ENCODE peak calls at places on chromosome 3, in five cellular contexts. M, U, O, C and Z are unnamed samples.

GRCh38 chr3:45544024-45544718 is 50.4 kb upstream of the LIMD1 start:
- DNase-seq in U (no peak), O (no peak), M (no peak), C (peak; percentile 15), Z (no peak)

GRCh38 chr3:45665101-45665572 is 24.1 kb upstream of the SACM1L start:
- DNase-seq in U (no peak), M (peak; percentile 76), C (peak; percentile 71), O (peak; percentile 78), Z (peak; percentile 54)

GRCh38 chr3:143001034-143001368 is 369 bp upstream of the U2SURP start:
- DNase-seq in C (no peak), U (peak; percentile 17), M (no peak), O (no peak), Z (no peak)

GRCh38 chr3:53941174-53941573 is 49.5 kb upstream of the SELENOK start:
- DNase-seq in O (no peak), C (no peak), U (no peak), M (peak; percentile 2), Z (no peak)

GRCh38 chr3:61903074-61903473 is 341.7 kb downstream of the PTPRG start:
- DNase-seq in U (no peak), M (no peak), C (no peak), O (no peak), Z (no peak)

GRCh38 chr3:28649266-28649665 is 300.6 kb upstream of the AZI2 start:
- DNase-seq in O (no peak), C (no peak), U (no peak), M (no peak), Z (no peak)

GRCh38 chr3:98259707-98260106 is 4.3 kb upstream of the OR5H6 start:
- DNase-seq in C (peak; percentile 15), O (no peak), M (peak; percentile 31), U (no peak), Z (no peak)

GRCh38 chr3:159765025-159765859 is 223.4 kb upstream of the IL12A start:
- DNase-seq in O (peak; percentile 37), U (no peak), C (no peak), M (peak; percentile 86), Z (peak; percentile 66)

GRCh38 chr3:13627681-13628080 is 78.8 kb downstream of the FBLN2 start:
- DNase-seq in M (no peak), U (no peak), O (no peak), C (no peak), Z (no peak)

GRCh38 chr3:71581451-71581980 is 2.0 kb downstream of the FOXP1 start:
- DNase-seq in U (no peak), C (no peak), M (peak; percentile 23), O (peak; percentile 52), Z (peak; percentile 40)

GRCh38 chr3:32405155-32405554 is 13.5 kb downstream of the CMTM7 start:
- DNase-seq in O (no peak), M (no peak), C (no peak), U (no peak), Z (no peak)

GRCh38 chr3:29796808-29797207 is 515.9 kb downstream of the RBMS3 start:
- DNase-seq in O (no peak), C (no peak), M (no peak), U (no peak), Z (no peak)

GRCh38 chr3:242986-243706 is 46.6 kb downstream of the CHL1 start:
- DNase-seq in U (no peak), M (no peak), O (no peak), C (no peak), Z (no peak)

GRCh38 chr3:13081603-13082360 is 8.6 kb upstream of the IQSEC1 start:
- DNase-seq in M (no peak), U (peak; percentile 44), C (no peak), O (no peak), Z (no peak)

GRCh38 chr3:89360155-89360554 is 252.7 kb downstream of the EPHA3 start:
- DNase-seq in U (no peak), M (no peak), O (no peak), C (no peak), Z (no peak)

GRCh38 chr3:43094851-43095250 is 11.0 kb downstream of the POMGNT2 start:
- DNase-seq in M (no peak), C (no peak), U (no peak), O (no peak), Z (no peak)

GRCh38 chr3:136630911-136631310 is 121.3 kb downstream of the STAG1 start:
- DNase-seq in O (no peak), U (no peak), C (no peak), M (no peak), Z (no peak)

GRCh38 chr3:161859057-161859456 is 362.4 kb downstream of the OTOL1 start:
- DNase-seq in O (no peak), C (no peak), U (no peak), M (no peak), Z (no peak)

GRCh38 chr3:89252865-89253264 is 145.4 kb downstream of the EPHA3 start:
- DNase-seq in O (no peak), M (no peak), C (no peak), U (no peak), Z (no peak)

GRCh38 chr3:141722076-141722475 is 16.0 kb upstream of the RNF7 start:
- DNase-seq in M (no peak), O (no peak), C (no peak), U (no peak), Z (no peak)

GRCh38 chr3:52244061-52244628 is 1.4 kb upstream of the PPM1M start:
- DNase-seq in C (no peak), O (no peak), U (no peak), M (no peak), Z (peak; percentile 34)

GRCh38 chr3:67655364-67656121 is 1.1 kb upstream of the SUCLG2 start:
- DNase-seq in O (peak; percentile 30), C (peak; percentile 20), U (no peak), M (peak; percentile 37), Z (peak; percentile 73)
- H3K4me3 ChIP-seq in O (no peak overlapping the region), C (peak overlapping the region; percentile 64), U (peak overlapping the region; percentile 84), M (peak overlapping the region; percentile 93), Z (peak overlapping the region; percentile 97)

DNA sequence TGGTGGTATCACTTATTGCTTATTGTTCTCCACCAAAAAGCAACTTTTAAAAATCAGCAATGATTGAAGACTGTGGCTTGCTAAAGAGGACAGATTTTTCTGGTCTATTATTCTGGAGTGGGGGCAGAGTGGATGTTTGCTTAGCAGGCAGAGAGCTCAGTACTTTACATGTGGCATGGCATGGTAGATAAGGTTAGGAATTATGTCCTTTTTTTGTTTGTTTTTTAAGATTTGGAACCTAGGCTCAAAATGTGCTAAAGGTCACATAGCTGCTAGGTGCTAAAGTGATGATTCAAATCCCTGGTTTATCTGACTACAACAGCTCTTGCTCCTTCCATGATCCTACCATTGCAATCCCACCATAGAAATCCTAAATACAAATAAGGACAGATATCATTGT is 331.0 kb upstream of the ADAMTS9 start:
- DNase-seq in O (no peak), U (no peak), C (no peak), M (no peak), Z (no peak)
- TF ChIP-seq CTCF in O (no peak), U (no peak), C (no peak), M (no peak), Z (no peak)

DNA sequence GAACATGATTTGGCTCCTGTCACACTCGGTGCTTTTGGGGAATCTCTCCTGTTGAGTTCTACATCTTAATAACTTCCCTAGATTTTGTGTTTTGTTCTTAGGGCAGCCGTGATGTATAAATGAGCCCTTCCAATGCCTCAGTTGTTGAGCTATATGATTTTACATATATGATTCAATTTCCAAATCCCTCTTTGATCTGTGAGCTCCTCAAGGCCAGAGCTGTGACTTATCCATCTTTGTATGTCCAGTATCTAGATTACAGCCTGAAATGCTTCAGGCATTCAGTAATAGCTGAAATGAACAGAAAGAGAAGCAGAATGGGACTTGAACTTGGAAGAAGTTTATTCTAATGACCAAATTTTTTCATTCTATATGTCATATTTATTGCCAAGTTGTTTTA is 26.6 kb downstream of the CGGBP1 start:
- DNase-seq in O (no peak), C (no peak), U (no peak), M (no peak), Z (no peak)
- H3K4me3 ChIP-seq in O (no peak overlapping the region), C (peak overlapping the region; percentile 49), U (peak overlapping the region; percentile 45), M (peak overlapping the region; percentile 41), Z (peak overlapping the region; percentile 38)

DNA sequence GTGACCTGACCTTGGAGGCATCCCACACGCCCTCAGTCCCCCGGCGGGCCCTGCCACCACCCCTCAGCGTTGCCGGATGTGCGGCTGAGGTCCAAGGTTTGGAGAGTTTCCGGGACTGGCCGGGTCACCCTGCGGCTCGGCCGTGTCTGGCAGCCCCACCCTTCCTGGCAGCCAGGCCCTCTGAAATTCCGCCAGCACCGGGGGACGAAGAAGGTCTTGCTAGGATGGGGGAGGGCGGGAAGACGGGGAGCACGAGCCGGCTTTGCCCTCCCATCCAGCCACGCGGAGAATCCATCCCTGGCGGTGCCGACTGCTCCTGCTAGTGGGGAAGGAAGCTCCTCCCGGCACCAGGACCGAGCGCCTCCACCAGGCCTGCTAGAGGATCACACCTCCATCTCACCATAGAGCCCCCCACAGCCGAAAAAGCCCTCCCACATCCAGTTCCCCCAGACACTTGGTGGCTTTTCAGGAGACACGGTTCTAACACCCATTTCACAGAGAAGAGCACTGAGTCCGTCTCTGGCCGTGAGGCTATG is 81.5 kb downstream of the CPN2 start:
- DNase-seq in M (no peak), O (peak; percentile 56), U (peak; percentile 60), C (no peak), Z (peak; percentile 64)
- TF ChIP-seq CTCF in M (no peak), O (peak; percentile 36), U (peak; percentile 62), C (peak; percentile 22), Z (peak; percentile 29)

DNA sequence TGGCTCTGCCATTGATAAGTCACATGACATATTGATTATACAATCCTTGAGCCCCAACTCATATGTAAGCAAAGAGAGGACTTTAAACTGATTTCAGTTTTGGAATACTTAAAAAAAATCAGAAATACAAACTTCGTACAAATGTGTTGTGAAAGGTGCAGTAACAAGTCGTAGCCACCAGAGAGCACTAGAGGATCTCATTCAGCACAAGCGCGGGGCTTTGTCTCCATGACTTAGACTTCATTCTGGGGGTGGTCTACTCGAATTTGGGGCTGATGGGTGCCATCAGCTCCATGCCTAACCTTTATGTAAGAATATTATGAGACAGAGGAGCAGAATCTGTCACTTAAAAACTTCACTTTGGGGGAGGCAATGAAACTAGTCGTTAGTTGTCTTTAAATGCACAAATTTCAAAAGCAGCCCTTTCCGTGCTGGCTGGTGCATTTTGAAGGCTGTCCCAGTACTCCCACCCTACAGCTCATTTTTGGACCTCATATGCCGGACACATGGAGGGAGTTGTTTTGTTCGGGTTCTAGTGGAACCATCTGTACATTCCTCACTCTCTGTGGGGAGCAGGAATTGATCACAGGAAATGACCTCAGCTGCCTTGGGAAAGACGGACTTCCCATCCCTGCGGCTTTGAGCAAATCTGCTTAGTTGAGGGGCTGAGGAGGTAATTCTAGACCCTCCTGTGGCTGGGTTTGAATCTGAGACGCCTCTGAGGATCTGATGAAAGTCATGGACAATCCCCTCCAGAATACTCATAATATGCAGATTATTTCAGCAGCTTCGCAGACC is 27.5 kb upstream of the MASP1 start:
- DNase-seq in O (peak; percentile 62), M (peak; percentile 49), U (peak; percentile 25), C (peak; percentile 35), Z (peak; percentile 26)
- H3K4me3 ChIP-seq in O (no peak overlapping the region), M (peak overlapping the region; percentile 41), U (peak overlapping the region; percentile 21), C (no peak overlapping the region), Z (no peak overlapping the region)

GRCh38 chr3:193744822-193745684 is 152.0 kb downstream of the OPA1 start:
- DNase-seq in M (no peak), U (no peak), O (peak; percentile 48), C (peak; percentile 69), Z (no peak)
- TF ChIP-seq CTCF in M (no peak), U (no peak), O (no peak), C (peak; percentile 49), Z (no peak)

GRCh38 chr3:152196782-152197181 is 71.9 kb upstream of the MBNL1 start:
- DNase-seq in O (no peak), M (no peak), U (no peak), C (no peak), Z (no peak)
- H3K4me3 ChIP-seq in O (no peak overlapping the region), M (no peak overlapping the region), U (peak overlapping the region; percentile 5), C (no peak overlapping the region), Z (no peak overlapping the region)